ENCODE peak calls at places on chromosomes 1 and 21, in ten cellular contexts. V, O, C, J, L, E, F, Q, X and B are unnamed samples.

GRCh38 chr1:41355356-41355755 is 5.9 kb upstream of the FOXO6 start:
- DNase-seq in O (no peak), J (no peak), E (no peak), Q (peak), C (no peak), L (no peak), X (peak), V (no peak), F (no peak), B (no peak)

GRCh38 chr1:89757532-89757931 is 63.3 kb upstream of the LRRC8D start:
- DNase-seq in V (no peak), X (no peak), Q (no peak), F (peak), O (no peak), E (no peak), L (no peak), C (no peak), J (no peak), B (no peak)

GRCh38 chr1:221035680-221036153 is 156.5 kb downstream of the HLX start:
- DNase-seq in Q (no peak), E (no peak), X (no peak), V (no peak), J (no peak), L (no peak), C (no peak), O (no peak), F (peak), B (peak)

GRCh38 chr21:22791986-22792560 is 1793.9 kb downstream of the NCAM2 start:
- DNase-seq in E (peak), L (no peak), X (no peak), O (no peak), J (peak), C (peak), V (peak), Q (no peak), F (peak), B (no peak)

GRCh38 chr1:52913537-52913936 is 8.0 kb downstream of the ECHDC2 start:
- DNase-seq in X (peak), O (no peak), E (no peak), C (no peak), V (peak), F (no peak), L (no peak), Q (no peak), J (no peak), B (no peak)

GRCh38 chr1:232806071-232806510 is 875 bp downstream of the MAP10 start:
- DNase-seq in O (no peak), E (no peak), X (no peak), C (no peak), V (no peak), F (no peak), L (no peak), J (no peak), Q (no peak), B (no peak)

GRCh38 chr1:31934706-31935629 is 3.2 kb downstream of the PTP4A2 start:
- DNase-seq in X (no peak), O (no peak), C (no peak), J (no peak), V (no peak), E (no peak), L (no peak), Q (no peak), F (peak), B (no peak)

GRCh38 chr1:89262643-89263042 is 10.0 kb downstream of the GBP5 start:
- DNase-seq in V (no peak), X (no peak), E (no peak), C (no peak), Q (no peak), J (no peak), F (peak), O (no peak), L (no peak), B (no peak)

GRCh38 chr1:1420654-1421134 is 382 bp downstream of the ANKRD65 start:
- DNase-seq in X (no peak), J (peak), C (no peak), V (no peak), O (no peak), F (no peak), E (no peak), L (no peak), Q (no peak), B (no peak)

GRCh38 chr1:163084330-163084729 is 15.2 kb downstream of the RGS4 start:
- DNase-seq in F (peak), X (no peak), E (no peak), Q (no peak), C (no peak), L (no peak), V (no peak), O (no peak), J (no peak), B (no peak)

DNA sequence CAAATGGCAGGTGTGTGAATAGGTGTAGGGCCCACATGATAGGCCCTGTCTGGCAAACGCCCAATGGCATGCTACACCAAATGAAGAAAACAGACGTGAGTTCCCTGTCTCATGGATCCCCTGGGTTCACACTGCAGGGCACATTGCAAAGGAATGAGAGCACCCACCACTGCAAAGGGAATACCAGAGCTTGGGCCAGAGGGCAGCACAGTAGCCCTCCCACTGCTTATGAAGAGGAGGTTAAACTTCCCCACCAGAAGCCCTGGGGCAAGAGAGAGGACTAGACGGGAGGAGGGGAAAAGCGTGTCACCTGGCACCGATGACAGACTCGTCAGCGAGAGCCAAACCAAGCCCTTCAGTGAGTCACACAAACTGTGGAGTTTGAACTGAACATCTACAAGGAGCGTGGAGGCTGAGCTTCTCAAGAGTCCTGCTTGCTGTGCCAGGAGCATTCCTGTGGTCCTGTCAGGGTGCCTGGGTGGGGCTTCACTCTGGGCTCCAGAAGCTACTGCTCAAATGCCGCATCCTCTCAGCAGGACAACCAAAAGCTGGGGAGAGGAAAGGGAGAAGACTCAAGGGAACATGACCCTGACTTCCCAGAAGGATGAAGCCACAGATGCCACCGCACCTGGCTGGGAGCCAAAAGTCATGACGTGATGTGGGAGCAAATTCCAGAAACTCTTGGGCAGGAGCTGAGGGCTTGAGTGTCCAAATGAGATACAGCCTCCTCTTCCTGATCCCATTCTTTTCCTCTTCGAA is 61.1 kb downstream of the TOMM20 start:
- DNase-seq in O (peak), E (peak), F (peak), Q (no peak), C (peak), J (peak), V (peak), L (peak), X (peak), B (peak)
- TF ChIP-seq POLR2A in O (no peak), E (no peak), F (no peak), Q (no peak), C (no peak), J (no peak), V (peak), L (no peak), X (no peak), B (peak)

GRCh38 chr1:85465099-85465790 is at the start of gene DDAH1:
- DNase-seq in X (no peak), O (peak), V (peak), L (no peak), C (peak), E (peak), Q (peak), F (peak), J (peak), B (peak)
- TF ChIP-seq POLR2A in X (no peak), O (peak), V (peak), L (no peak), C (no peak), E (no peak), Q (no peak), F (peak), J (no peak), B (peak)

GRCh38 chr1:37477198-37477931 is 3.0 kb downstream of the ZC3H12A start:
- DNase-seq in E (no peak), C (no peak), L (no peak), Q (no peak), X (peak), F (peak), J (peak), V (peak), O (no peak), B (no peak)
- TF ChIP-seq POLR2A in E (no peak), C (no peak), L (no peak), Q (no peak), X (no peak), F (peak), J (no peak), V (no peak), O (no peak), B (no peak)

GRCh38 chr1:156138366-156138969 is 14.9 kb upstream of the SEMA4A start:
- DNase-seq in E (no peak), O (no peak), F (no peak), C (no peak), V (no peak), Q (no peak), X (no peak), L (no peak), J (no peak), B (no peak)

GRCh38 chr1:156144747-156145146 is 8.6 kb upstream of the SEMA4A start:
- DNase-seq in C (no peak), E (no peak), O (no peak), V (no peak), L (no peak), J (no peak), X (no peak), F (no peak), Q (no peak), B (no peak)

GRCh38 chr1:156136970-156137483 is 16.4 kb upstream of the SEMA4A start:
- DNase-seq in E (no peak), L (no peak), O (no peak), X (no peak), C (no peak), F (no peak), J (no peak), V (no peak), Q (no peak), B (no peak)

GRCh38 chr1:156143765-156144489 is 9.5 kb upstream of the SEMA4A start:
- DNase-seq in V (no peak), Q (no peak), F (no peak), X (no peak), J (no peak), O (no peak), E (no peak), L (no peak), C (no peak), B (peak)

GRCh38 chr1:156140879-156141707 is 12.3 kb upstream of the SEMA4A start:
- DNase-seq in F (peak), L (no peak), V (no peak), E (no peak), C (peak), J (no peak), Q (no peak), O (no peak), X (no peak), B (no peak)
- TF ChIP-seq POLR2A in F (peak), L (no peak), V (no peak), E (no peak), C (no peak), J (no peak), Q (no peak), O (no peak), X (peak), B (no peak)

GRCh38 chr1:58784758-58785423 is 1.0 kb upstream of the JUN start:
- DNase-seq in X (peak), V (peak), F (peak), O (peak), C (peak), Q (peak), L (peak), E (peak), J (peak), B (peak)
- TF ChIP-seq POLR2A in X (peak), V (peak), F (peak), O (peak), C (no peak), Q (peak), L (peak), E (no peak), J (no peak), B (peak)

DNA sequence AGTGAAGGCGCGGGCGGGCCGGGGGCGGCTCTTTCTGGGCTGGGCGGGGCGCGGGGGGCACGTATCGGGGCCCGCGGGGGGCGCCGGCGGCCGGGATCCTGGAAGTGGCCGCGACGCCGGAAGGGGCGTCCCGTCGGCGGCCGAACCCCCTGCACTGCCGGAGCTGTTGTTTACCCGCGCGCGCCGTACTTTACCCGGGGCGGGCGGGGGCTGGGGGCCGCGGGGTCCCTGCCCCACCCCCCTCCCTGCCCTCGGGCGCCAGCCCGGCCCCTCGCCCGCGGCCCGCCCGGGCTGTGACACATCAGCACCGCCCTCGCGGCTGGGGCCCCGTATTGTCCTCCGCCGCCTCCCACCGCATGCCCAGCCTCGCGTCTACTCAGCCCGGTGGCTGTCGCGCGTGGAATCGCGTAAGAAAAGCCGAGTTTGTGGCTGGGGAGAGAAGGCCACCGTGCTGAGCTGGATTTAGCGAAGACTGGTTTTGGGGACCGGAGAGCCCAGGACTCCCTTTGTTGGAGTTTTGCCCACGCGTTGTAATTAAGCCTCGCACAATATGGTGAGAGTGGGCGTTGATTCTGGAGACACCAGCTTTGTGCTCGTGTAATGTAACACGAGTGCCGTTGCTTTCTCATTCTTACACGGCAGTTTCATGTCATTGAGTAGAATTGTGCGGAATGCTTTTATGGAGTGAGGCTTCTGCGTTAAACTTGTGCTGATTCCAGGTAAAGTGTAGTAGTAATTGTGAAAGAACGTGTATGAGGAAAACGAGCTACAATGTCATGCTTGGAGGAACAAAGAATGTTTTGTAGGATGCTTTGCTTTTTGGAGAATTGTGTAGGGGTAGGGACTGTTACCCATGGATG is 554 bp downstream of the BACH1 start:
- DNase-seq in V (peak), J (peak), Q (peak), O (peak), F (peak), E (peak), L (no peak), C (peak), X (peak), B (peak)
- TF ChIP-seq POLR2A in V (peak), J (no peak), Q (no peak), O (no peak), F (peak), E (no peak), L (no peak), C (no peak), X (no peak), B (no peak)

DNA sequence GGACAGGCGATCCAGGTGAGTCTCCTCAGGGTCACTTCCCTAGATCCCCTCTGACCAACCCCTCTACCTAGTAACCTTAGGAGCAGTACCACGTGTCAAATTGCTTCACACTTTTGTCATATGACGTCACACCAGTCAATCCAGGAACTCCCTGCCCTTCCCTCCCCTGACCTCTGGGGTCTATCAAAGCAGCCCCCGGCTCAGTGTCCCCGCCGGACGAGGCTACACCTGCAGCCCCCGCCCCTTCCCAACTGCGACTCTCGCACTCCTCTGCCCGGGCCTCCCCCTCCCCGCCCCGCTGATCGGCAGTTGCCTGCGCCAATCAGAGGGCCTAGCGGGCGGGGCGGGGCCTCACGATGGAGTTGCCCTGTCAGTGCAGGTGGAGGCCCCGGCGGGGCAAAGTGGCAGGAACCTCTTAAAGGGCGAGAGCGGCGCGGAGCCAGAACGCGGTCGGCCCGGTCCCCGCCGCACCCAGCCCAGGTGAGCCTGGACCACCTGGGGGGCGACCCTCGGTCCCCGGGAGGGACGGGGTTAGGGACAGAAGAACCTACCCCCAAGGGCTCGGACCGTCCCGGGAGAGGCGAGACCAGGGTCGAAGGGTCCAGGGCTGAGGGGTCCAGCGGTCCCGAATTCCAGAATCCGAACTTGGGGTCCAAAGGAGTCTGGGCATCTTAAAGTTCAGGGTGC is 27.5 kb upstream of the EPB41 start:
- DNase-seq in L (peak), J (peak), O (peak), V (peak), Q (peak), E (peak), X (peak), F (peak), C (peak), B (peak)
- TF ChIP-seq POLR2A in L (peak), J (peak), O (no peak), V (peak), Q (peak), E (no peak), X (peak), F (no peak), C (no peak), B (peak)

DNA sequence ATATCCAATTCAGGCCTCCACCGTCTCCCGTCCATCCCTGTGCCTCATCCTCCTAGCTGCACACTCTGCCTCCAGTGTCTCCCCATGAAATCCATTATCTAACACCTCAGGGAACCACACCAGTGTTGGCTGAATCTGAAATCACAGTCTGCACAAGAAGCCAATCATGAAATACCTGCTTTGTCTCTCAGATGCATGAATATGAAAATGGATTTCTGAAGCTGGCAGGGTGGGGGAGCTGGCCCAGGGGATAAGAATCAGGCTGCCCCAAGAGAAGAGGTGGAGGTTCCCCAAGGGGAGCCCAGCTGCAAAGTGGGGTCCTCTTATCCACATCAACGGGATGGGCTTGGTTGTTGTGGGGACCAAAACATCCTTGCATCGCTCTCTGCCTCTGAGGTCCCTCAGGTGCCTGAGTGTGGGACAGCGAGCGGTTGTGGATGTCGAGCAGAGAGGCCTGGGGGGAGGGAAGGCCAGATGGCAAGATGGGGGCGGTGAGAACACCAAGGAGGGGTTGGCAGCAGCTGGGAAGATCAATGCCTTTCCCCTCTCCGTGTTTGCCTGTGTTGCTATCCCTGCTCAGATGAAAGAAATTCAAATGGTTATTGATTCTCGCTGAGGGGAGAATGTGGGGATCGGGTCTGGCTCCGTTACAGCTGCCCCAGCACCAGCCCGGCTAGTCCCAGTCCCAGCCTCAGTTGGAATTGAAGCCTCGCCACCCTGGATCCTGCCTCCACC is 237.3 kb upstream of the POU3F1 start:
- DNase-seq in V (no peak), X (no peak), L (no peak), J (no peak), Q (no peak), C (no peak), F (no peak), E (no peak), O (no peak), B (no peak)
- TF ChIP-seq POLR2A in V (no peak), X (no peak), L (no peak), J (no peak), Q (no peak), C (no peak), F (no peak), E (no peak), O (no peak), B (no peak)

GRCh38 chr1:54542120-54542961 is 5.7 kb upstream of the ACOT11 start:
- DNase-seq in V (peak), F (peak), L (no peak), E (peak), C (peak), X (no peak), J (peak), Q (peak), O (peak), B (no peak)
- TF ChIP-seq POLR2A in V (peak), F (no peak), L (no peak), E (peak), C (no peak), X (no peak), J (no peak), Q (no peak), O (no peak), B (no peak)